ENCODE peak calls at places on chromosome 17, in four cellular contexts. H is H1, S is K562, D is HepG2. P is an unnamed sample.
A peak's percentile ranks its signal among the peaks of the same experiment; 100 is the strongest.

GRCh38 chr17:62761884-62762283 is 46.2 kb downstream of the MARCHF10 start:
- DNase-seq in S (no peak), H (peak; percentile 73), D (no peak), P (no peak)

GRCh38 chr17:62581769-62582168 is 45.7 kb upstream of the MRC2 start:
- DNase-seq in H (no peak), S (no peak), D (no peak), P (no peak)

GRCh38 chr17:48915459-48916282 is 7.5 kb downstream of the UBE2Z start:
- DNase-seq in S (no peak), D (no peak), H (no peak), P (peak; percentile 74)

GRCh38 chr17:4551141-4551540 is 4.0 kb downstream of the MYBBP1A start:
- DNase-seq in H (no peak), S (no peak), D (peak; percentile 41), P (no peak)

GRCh38 chr17:21400816-21401593 is 24.8 kb downstream of the KCNJ12 start:
- DNase-seq in D (no peak), H (no peak), S (no peak), P (no peak)

GRCh38 chr17:1909985-1910384 is 80.2 kb downstream of the RPA1 start:
- DNase-seq in H (no peak), D (peak; percentile 62), S (no peak), P (no peak)

GRCh38 chr17:55570360-55570759 is 59.1 kb upstream of the SMIM36 start:
- DNase-seq in S (no peak), D (no peak), H (no peak), P (no peak)

GRCh38 chr17:34386925-34387550 is 24.0 kb upstream of the CCL1 start:
- DNase-seq in H (no peak), S (no peak), D (no peak), P (no peak)

GRCh38 chr17:61338000-61338864 is 61.4 kb upstream of the TBX2 start:
- DNase-seq in H (no peak), S (no peak), D (peak; percentile 50), P (no peak)
- TF ChIP-seq SRF in H (no peak), S (no peak), D (no peak), P (no peak)

GRCh38 chr17:64019486-64020067 is 856 bp downstream of the ICAM2 start:
- DNase-seq in S (no peak), D (no peak), H (peak; percentile 13), P (peak; percentile 46)
- TF ChIP-seq CREB1 in S (no peak), D (no peak), H (no peak), P (no peak)

DNA sequence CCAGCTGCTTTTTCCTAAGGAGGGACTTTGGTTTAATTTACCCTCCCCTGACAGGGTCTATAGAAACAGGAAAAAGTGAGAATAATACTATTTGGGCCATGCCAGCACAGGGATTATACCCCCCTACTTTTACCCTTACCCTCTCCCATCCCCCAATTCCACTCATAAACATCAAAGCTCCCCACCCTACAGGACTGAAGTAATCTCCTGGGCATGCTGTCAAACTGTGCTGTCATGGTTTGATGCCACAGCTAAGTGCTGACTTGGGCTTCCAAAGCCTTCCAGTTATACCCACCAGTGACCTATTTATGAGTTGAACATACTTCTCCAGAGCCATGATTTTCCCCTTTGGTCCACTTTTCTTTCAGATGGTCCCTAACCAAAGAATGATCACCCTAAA is 12.8 kb downstream of the PHF12 start:
- DNase-seq in D (no peak), S (no peak), H (no peak), P (no peak)
- TF ChIP-seq SRF in D (no peak), S (no peak), H (no peak), P (no peak)

GRCh38 chr17:40075216-40076100 is 12.7 kb downstream of the THRA start:
- DNase-seq in S (peak; percentile 80), D (peak; percentile 71), H (peak; percentile 92), P (no peak)
- TF ChIP-seq CREB1 in S (no peak), D (no peak), H (no peak), P (peak; percentile 40)

GRCh38 chr17:12388206-12388605 is 277.5 kb upstream of the MYOCD start:
- DNase-seq in D (no peak), H (no peak), S (no peak), P (no peak)

GRCh38 chr17:12389421-12389820 is 276.3 kb upstream of the MYOCD start:
- DNase-seq in H (no peak), D (no peak), S (no peak), P (no peak)

GRCh38 chr17:12395733-12396354 is 269.8 kb upstream of the MYOCD start:
- DNase-seq in D (peak; percentile 8), H (peak; percentile 68), S (peak; percentile 51), P (no peak)

GRCh38 chr17:12386240-12386639 is 279.4 kb upstream of the MYOCD start:
- DNase-seq in S (no peak), H (no peak), D (no peak), P (no peak)

DNA sequence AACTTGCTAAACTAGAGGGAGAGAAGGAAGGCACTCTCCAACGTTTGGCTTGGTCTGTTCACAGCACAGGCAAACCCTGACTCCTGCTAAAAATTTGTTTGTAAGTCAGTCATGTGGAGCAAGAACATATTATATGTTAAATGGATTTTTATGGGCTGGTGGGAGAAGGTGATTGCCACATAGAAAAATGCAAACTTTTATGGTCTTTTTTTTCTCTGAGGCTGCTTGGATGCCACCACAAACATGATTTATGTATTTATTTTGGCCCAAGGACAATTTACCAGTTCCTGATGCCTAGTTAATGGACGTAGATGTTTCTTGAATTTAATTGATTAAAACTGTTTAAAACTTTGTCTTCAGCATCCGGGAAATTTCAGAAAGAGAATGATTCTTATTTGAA is 274.2 kb upstream of the MYOCD start:
- DNase-seq in D (no peak), S (no peak), H (no peak), P (no peak)
- TF ChIP-seq SRF in D (no peak), S (no peak), H (no peak), P (no peak)

GRCh38 chr17:31488982-31489294 is 97.5 kb downstream of the RAB11FIP4 start:
- DNase-seq in D (no peak), H (no peak), S (no peak), P (no peak)
- TF ChIP-seq CREB1 in D (no peak), H (no peak), S (no peak), P (no peak)